ENCODE peak calls at places on chromosomes 5 and 9, in six cellular contexts. Y is BE2C, C is PC-3, S is WERI-Rb-1, O is IMR-90, D is endothelial cell. L is an unnamed sample.

GRCh38 chr9:32350682-32351081 is 33.8 kb upstream of the ACO1 start:
- DNase-seq in Y (no peak), C (peak), S (no peak), O (peak), D (no peak), L (no peak)

GRCh38 chr9:83362341-83362995 is 175.7 kb downstream of the FRMD3 start:
- DNase-seq in Y (no peak), C (no peak), S (peak), O (no peak), D (no peak), L (no peak)

GRCh38 chr9:76621011-76621410 is 143.2 kb upstream of the PCA3 start:
- DNase-seq in Y (no peak), C (no peak), S (no peak), O (no peak), D (no peak), L (no peak)

GRCh38 chr5:87121315-87122170 is 146.1 kb upstream of the RASA1 start:
- DNase-seq in Y (no peak), C (peak), S (no peak), O (peak), D (no peak), L (no peak)

GRCh38 chr9:114757984-114758383 is 47.9 kb downstream of the TNFSF15 start:
- DNase-seq in Y (no peak), C (no peak), S (no peak), O (no peak), D (no peak), L (no peak)

GRCh38 chr5:86329318-86329717 is 288.4 kb upstream of the COX7C start:
- DNase-seq in Y (no peak), C (no peak), S (no peak), O (no peak), D (no peak), L (no peak)

GRCh38 chr5:158819840-158820620 is 279.7 kb downstream of the EBF1 start:
- DNase-seq in Y (no peak), C (peak), S (no peak), O (peak), D (no peak), L (no peak)

GRCh38 chr5:164181604-164182003 is 676.2 kb downstream of the MAT2B start:
- DNase-seq in Y (no peak), C (no peak), S (no peak), O (no peak), D (no peak), L (no peak)

GRCh38 chr9:15182755-15183154 is 124.3 kb downstream of the TTC39B start:
- DNase-seq in Y (no peak), C (no peak), S (no peak), O (no peak), D (no peak), L (no peak)

DNA sequence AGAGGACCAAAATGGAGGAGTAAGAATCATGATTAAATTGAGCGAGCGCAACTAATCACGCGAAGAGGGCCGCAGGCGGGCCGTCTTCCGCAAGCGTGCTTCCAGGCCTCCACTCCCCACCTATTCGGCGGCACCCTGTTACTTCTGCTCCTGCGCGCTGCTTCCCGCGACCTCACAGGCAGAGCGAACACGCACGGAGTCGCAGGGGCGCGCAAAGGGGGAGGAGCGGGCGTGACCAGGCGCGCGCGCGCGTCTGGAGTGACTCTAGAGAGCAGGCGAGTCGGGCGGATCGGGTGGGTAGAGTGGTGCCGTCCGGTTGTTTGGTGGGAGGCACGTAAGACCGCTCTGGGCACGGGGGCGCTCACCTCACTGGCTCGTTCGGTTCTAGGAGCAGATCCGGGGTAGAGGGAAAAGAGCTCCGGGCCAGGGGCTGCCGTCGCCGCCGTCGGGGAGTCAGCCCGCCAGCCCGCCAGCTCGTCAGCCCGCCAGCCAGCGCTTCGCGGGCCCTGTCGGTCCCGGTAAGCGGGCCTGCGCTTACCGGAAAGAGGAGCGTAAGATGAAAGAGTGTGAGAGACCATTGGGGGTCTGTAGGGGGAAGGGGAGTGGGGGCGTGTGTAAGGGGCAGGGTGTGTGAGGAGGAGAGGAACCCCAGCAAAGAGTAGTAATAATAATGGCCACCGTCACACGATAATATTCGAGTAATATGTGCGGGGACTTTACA is at the start of gene CNOT8:
- DNase-seq in Y (peak), C (peak), S (peak), O (peak), D (peak), L (peak)
- TF ChIP-seq CTCF in Y (no peak), C (no peak), S (no peak), O (no peak), D (no peak), L (no peak)

GRCh38 chr9:93683331-93684134 is 107.1 kb downstream of the PHF2 start:
- DNase-seq in Y (no peak), C (no peak), S (peak), O (no peak), D (no peak), L (no peak)

GRCh38 chr9:93684161-93684765 is 107.9 kb downstream of the PHF2 start:
- DNase-seq in Y (no peak), C (no peak), S (no peak), O (no peak), D (no peak), L (no peak)

GRCh38 chr9:93686127-93686879 is 109.9 kb downstream of the PHF2 start:
- DNase-seq in Y (no peak), C (no peak), S (no peak), O (no peak), D (no peak), L (no peak)

GRCh38 chr9:93686880-93687236 is 110.5 kb downstream of the PHF2 start:
- DNase-seq in Y (no peak), C (no peak), S (no peak), O (no peak), D (no peak), L (no peak)

DNA sequence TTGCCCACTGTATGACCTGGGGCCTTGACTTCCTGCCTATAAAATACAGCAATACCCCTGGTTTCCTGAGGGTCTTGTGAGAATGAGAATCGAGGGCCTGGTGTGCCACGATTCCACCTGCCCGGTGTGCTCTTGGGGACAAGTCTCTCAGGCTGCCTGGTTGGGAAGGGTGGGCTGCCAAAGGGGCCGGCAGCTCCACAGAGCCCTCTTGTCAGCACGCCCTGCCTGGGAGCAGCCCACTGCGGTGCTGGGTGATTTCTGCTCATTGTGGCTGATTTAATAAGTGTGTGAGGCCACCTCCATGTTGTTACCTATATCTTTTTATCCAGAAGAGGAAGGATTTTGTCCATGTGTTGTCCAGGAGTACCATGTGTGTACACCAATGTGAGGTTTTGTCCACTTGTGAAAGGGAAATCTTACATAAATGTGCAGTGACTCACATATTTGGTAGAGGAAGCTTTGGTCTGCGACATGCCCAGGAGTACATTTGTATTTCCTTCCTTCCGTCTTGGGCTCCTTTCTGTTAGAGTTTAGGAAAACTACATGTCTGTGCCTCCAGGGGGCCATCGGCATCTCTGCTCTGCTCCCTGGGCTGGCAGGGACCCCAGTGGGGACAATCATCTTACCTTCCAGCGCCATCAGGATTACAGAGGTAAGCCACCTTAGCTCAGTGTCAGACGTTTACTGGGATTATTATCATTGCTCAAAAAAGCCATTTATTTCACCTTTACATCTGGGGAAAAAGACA is 108.6 kb downstream of the PHF2 start:
- DNase-seq in Y (no peak), C (peak), S (peak), O (peak), D (no peak), L (no peak)
- TF ChIP-seq CTCF in Y (peak), C (peak), S (peak), O (peak), D (no peak), L (peak)

GRCh38 chr5:138805096-138805495 is 51.9 kb downstream of the CTNNA1 start:
- DNase-seq in Y (no peak), C (no peak), S (no peak), O (no peak), D (no peak), L (no peak)
- TF ChIP-seq CTCF in Y (no peak), C (no peak), S (no peak), O (no peak), D (no peak), L (no peak)

GRCh38 chr5:36041537-36041845 is 25.2 kb downstream of the UGT3A2 start:
- DNase-seq in Y (no peak), C (no peak), S (peak), O (no peak), D (no peak), L (no peak)
- TF ChIP-seq CTCF in Y (no peak), C (no peak), S (peak), O (no peak), D (no peak), L (no peak)

DNA sequence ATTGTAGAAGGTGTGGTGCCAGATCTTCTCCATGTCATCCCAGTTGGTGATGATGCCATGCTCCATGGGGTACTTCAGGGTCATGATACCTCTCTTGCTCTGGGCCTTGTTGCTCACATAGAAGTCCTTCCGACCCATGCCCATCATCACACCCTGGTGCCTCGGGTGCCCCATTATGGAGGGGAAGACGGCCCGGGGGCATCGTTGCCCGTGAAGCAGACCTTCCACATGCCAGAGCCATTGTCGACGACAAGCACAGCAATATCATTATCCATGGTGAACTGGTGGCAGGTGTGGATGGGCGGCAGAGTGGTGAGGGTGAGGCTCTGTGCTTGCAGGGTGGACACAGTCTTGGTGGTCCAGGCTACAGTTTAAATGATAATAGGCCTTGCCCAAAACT is 24.8 kb upstream of the RAPGEF6 start:
- DNase-seq in Y (no peak), C (no peak), S (no peak), O (no peak), D (no peak), L (no peak)
- TF ChIP-seq CTCF in Y (no peak), C (no peak), S (no peak), O (no peak), D (no peak), L (no peak)

DNA sequence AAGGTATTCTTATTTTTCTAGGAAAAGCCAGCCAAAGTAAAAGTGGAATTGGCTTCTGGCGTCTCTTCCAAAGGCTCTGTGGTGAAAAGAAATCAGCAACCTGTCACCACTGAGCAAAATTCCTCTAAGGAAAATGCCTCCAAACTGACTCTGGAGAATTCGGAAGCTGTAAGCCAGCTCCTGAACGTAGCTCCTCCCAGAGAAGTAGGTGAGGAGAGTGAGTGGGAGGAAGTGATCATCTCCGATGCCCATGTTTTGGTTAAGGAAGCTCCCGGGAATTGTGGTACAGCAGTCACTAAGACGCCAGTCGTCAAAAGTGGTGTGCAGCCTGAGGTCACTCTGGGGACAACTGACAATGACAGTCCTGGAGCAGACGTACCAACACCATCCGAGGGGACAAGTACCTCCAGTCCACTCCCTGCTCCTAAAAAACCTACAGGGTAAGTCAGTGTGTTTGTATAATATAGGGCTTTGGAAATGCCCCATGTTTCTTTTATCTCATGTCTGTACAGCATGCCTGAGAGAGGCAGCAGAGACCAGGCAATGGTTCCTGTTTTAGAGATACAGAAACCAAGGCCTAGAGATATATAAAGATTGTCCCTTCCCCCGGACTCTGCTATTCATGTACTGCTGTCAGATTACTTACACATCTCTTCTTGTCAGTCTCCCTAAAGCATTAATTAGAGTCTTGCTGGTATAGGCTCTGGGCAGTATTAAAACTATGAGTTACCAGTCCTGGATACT is 23.9 kb downstream of the HMGXB3 start:
- DNase-seq in Y (no peak), C (no peak), S (no peak), O (peak), D (no peak), L (no peak)
- TF ChIP-seq CTCF in Y (peak), C (no peak), S (no peak), O (peak), D (no peak), L (no peak)

DNA sequence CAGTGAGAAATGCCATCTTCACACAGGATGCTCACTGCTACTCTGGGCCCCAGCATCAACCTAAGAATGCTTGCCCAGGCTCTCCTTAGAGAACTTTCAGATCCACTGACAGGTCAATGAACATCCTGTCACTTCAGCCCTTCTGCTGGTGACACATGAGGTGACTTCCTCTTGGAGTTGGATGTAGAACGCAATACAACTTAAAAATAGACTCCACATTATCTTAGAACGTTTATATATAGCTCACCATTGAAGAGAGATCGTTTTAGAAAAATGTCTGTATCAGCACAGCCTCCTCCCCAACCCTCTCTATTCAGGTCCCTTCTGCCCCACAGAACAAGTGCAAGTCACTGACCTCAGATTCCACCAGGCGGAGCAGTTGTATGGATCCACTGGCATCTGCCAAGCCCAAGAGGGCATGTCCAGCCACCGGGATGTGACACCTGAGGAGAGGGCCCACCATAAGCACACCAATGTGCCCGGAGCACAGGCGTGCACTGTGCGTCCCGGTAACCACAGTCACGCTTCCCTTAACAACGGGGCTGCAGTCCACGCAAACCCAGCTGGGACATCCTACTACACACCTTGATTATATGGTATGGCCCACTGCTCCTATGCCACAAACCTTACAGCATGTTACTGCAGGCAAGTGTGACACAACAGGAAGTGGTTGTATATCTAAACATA is 2.9 kb downstream of the DPH7 start:
- DNase-seq in Y (no peak), C (no peak), S (no peak), O (no peak), D (no peak), L (no peak)
- TF ChIP-seq CTCF in Y (no peak), C (no peak), S (no peak), O (no peak), D (no peak), L (no peak)

GRCh38 chr5:65925601-65926275 is 637 bp upstream of the ERBIN start:
- DNase-seq in Y (peak), C (peak), S (peak), O (peak), D (peak), L (peak)
- TF ChIP-seq CTCF in Y (peak), C (no peak), S (peak), O (peak), D (no peak), L (peak)

DNA sequence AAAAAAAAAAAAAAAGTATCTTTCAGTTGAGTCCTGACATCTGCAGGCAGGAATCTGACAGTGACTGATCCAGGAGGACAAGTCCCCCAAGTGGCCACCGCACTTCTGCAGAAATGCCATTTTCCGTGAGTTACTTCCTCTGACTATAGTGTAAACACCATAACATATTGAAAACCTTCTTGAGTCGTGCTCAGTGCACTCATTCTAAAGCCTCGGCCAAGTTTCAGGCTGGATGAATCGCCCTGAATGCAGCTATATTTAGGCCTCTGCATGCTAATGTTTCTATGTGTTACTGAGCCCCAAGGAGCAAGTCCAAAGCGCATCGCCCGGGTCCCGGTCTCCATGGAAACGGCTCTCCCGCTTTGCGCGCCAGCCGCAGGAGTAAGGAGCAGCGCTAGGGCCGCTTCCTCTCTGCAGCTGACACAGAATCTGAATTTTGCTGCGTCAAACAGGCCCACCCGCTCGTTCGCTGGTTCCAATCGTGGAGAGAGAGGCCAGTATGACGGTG is 335.4 kb downstream of the MSX2 start:
- DNase-seq in Y (peak), C (no peak), S (no peak), O (peak), D (peak), L (peak)
- TF ChIP-seq CTCF in Y (no peak), C (no peak), S (no peak), O (peak), D (no peak), L (no peak)